ENCODE peak calls at places on chromosomes 5 and 9, in five cellular contexts. E is heart left ventricle, W is SJCRH30, G is upper lobe of right lung, Y is left lung. D is an unnamed sample.

GRCh38 chr9:81717747-81718077 is 28.4 kb upstream of the TLE1 start:
- DNase-seq in E (no peak), W (no peak), G (no peak), Y (no peak), D (no peak)

GRCh38 chr9:129351642-129352151 is 173.6 kb upstream of the IER5L start:
- DNase-seq in E (no peak), W (no peak), G (no peak), Y (peak; percentile 49), D (peak; percentile 61)

GRCh38 chr9:19677929-19678328 is 110.9 kb downstream of the SLC24A2 start:
- DNase-seq in E (no peak), W (no peak), G (no peak), Y (no peak), D (no peak)

GRCh38 chr9:20476912-20477311 is 145.4 kb downstream of the MLLT3 start:
- DNase-seq in E (no peak), W (no peak), G (no peak), Y (no peak), D (no peak)

GRCh38 chr9:76716270-76716669 is 48.0 kb upstream of the PCA3 start:
- DNase-seq in E (no peak), W (no peak), G (no peak), Y (no peak), D (no peak)

GRCh38 chr5:100647461-100648230 is 112.5 kb downstream of the FAM174A start:
- DNase-seq in E (peak; percentile 73), W (peak; percentile 75), G (peak; percentile 72), Y (peak; percentile 80), D (peak; percentile 46)

GRCh38 chr5:127858116-127858784 is 155.1 kb downstream of the CCDC192 start:
- DNase-seq in E (no peak), W (no peak), G (no peak), Y (no peak), D (peak; percentile 14)

GRCh38 chr5:30693326-30693725 is 500.2 kb upstream of the CDH6 start:
- DNase-seq in E (no peak), W (no peak), G (no peak), Y (no peak), D (no peak)

GRCh38 chr5:71528206-71528605 is 58.9 kb upstream of the MCCC2 start:
- DNase-seq in E (no peak), W (no peak), G (no peak), Y (no peak), D (no peak)

GRCh38 chr9:132879443-132880310 is 979 bp downstream of the SPACA9 start:
- DNase-seq in E (no peak), W (no peak), G (no peak), Y (no peak), D (no peak)

GRCh38 chr5:23446436-23446835 is 61.0 kb upstream of the PRDM9 start:
- DNase-seq in E (peak; percentile 15), W (peak; percentile 1), G (no peak), Y (no peak), D (no peak)

GRCh38 chr5:158023266-158023665 is 164.3 kb upstream of the CLINT1 start:
- DNase-seq in E (no peak), W (no peak), G (no peak), Y (no peak), D (no peak)

GRCh38 chr9:136207616-136208015 is 2.7 kb upstream of the LHX3 start:
- DNase-seq in E (no peak), W (no peak), G (no peak), Y (no peak), D (no peak)

GRCh38 chr5:166341708-166342329 is 1949.6 kb upstream of the WWC1 start:
- DNase-seq in E (no peak), W (peak; percentile 25), G (no peak), Y (no peak), D (no peak)

GRCh38 chr9:131618071-131618479 is 72.8 kb downstream of the PRRT1B start:
- DNase-seq in E (peak; percentile 91), W (peak; percentile 92), G (no peak), Y (no peak), D (peak; percentile 92)

GRCh38 chr9:137147793-137148160 is 8.8 kb downstream of the GRIN1 start:
- DNase-seq in E (no peak), W (no peak), G (no peak), Y (no peak), D (no peak)

GRCh38 chr9:90141723-90142122 is 500.9 kb downstream of the DIRAS2 start:
- DNase-seq in E (no peak), W (peak; percentile 53), G (no peak), Y (no peak), D (no peak)

DNA sequence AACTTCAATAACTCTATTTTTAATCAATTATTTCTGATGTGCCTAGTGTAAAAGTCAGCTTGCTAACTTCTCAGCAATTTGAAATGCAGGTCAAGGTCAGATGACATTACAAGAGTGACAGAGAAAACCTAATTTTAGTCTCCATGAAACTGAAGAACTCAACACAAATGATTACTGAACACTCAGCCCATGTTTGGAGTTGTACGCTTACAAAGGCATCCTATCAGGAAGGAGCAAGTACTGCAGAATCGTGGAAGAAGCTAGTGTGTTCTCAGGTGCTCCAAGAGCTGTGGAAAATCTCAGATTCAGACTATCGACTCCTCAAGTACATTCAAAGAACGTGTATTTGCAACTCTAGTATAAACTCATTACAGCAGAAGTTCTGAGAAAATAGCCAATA is 526.7 kb downstream of the PDE4D start:
- DNase-seq in E (no peak), W (no peak), G (no peak), Y (no peak), D (no peak)
- H3K4me3 ChIP-seq in E (no peak overlapping the region), W (no peak overlapping the region), G (no peak overlapping the region), Y (no peak overlapping the region), D (no peak overlapping the region)

GRCh38 chr5:174311531-174312269 is 266.2 kb downstream of the NSG2 start:
- DNase-seq in E (peak; percentile 78), W (peak; percentile 52), G (peak; percentile 84), Y (no peak), D (peak; percentile 92)
- H3K4me3 ChIP-seq in E (peak overlapping the region; percentile 51), W (no peak overlapping the region), G (peak overlapping the region; percentile 35), Y (no peak overlapping the region), D (peak overlapping the region; percentile 54)

GRCh38 chr5:154211611-154212390 is 21.3 kb downstream of the GALNT10 start:
- DNase-seq in E (no peak), W (no peak), G (no peak), Y (no peak), D (no peak)

GRCh38 chr5:154215531-154215930 is 25.0 kb downstream of the GALNT10 start:
- DNase-seq in E (no peak), W (no peak), G (no peak), Y (no peak), D (no peak)

GRCh38 chr5:154213592-154213991 is 23.1 kb downstream of the GALNT10 start:
- DNase-seq in E (no peak), W (no peak), G (no peak), Y (no peak), D (no peak)

GRCh38 chr5:154215931-154216330 is 25.4 kb downstream of the GALNT10 start:
- DNase-seq in E (no peak), W (no peak), G (no peak), Y (no peak), D (no peak)

GRCh38 chr5:154214236-154215106 is 23.9 kb downstream of the GALNT10 start:
- DNase-seq in E (no peak), W (no peak), G (no peak), Y (no peak), D (no peak)
- H3K4me3 ChIP-seq in E (no peak overlapping the region), W (no peak overlapping the region), G (no peak overlapping the region), Y (no peak overlapping the region), D (no peak overlapping the region)

GRCh38 chr9:127853312-127854168 is 918 bp downstream of the ENG start:
- DNase-seq in E (no peak), W (no peak), G (no peak), Y (no peak), D (no peak)
- H3K4me3 ChIP-seq in E (peak overlapping the region; percentile 88), W (peak overlapping the region; percentile 67), G (peak overlapping the region; percentile 81), Y (peak overlapping the region; percentile 75), D (no peak overlapping the region)